ENCODE peak calls at places on chromosomes 5 and 9, in nine cellular contexts. One of them, this sample, is unnamed.

GRCh38 chr5:137488974-137489373 is 10.2 kb downstream of the SPOCK1 start:
- DNase-seq in GM23248: no peak
- DNase-seq in esophagus squamous epithelium: no peak
- DNase-seq in AG09309: no peak
- DNase-seq in T-helper 2 cell: no peak
- DNase-seq in naive thymus-derived CD4-positive, alpha-beta T cell: no peak
- DNase-seq in CD4-positive, alpha-beta memory T cell: no peak
- DNase-seq in epithelial cell of esophagus: no peak
- DNase-seq in pancreas: no peak
- DNase-seq in this sample: no peak

GRCh38 chr9:133604214-133604613 is 5.0 kb downstream of the FAM163B start:
- DNase-seq in esophagus squamous epithelium: no peak
- DNase-seq in pancreas: no peak
- DNase-seq in CD4-positive, alpha-beta memory T cell: peak
- DNase-seq in naive thymus-derived CD4-positive, alpha-beta T cell: peak
- DNase-seq in GM23248: no peak
- DNase-seq in epithelial cell of esophagus: no peak
- DNase-seq in T-helper 2 cell: no peak
- DNase-seq in AG09309: no peak
- DNase-seq in this sample: no peak

GRCh38 chr9:13719410-13719809 is 439.9 kb upstream of the MPDZ start:
- DNase-seq in esophagus squamous epithelium: no peak
- DNase-seq in GM23248: peak
- DNase-seq in pancreas: no peak
- DNase-seq in T-helper 2 cell: no peak
- DNase-seq in naive thymus-derived CD4-positive, alpha-beta T cell: no peak
- DNase-seq in epithelial cell of esophagus: peak
- DNase-seq in CD4-positive, alpha-beta memory T cell: no peak
- DNase-seq in AG09309: no peak
- DNase-seq in this sample: no peak

GRCh38 chr9:28073278-28073677 is 500.0 kb upstream of the C9orf72 start:
- DNase-seq in T-helper 2 cell: no peak
- DNase-seq in esophagus squamous epithelium: no peak
- DNase-seq in epithelial cell of esophagus: peak
- DNase-seq in CD4-positive, alpha-beta memory T cell: no peak
- DNase-seq in AG09309: peak
- DNase-seq in pancreas: no peak
- DNase-seq in naive thymus-derived CD4-positive, alpha-beta T cell: no peak
- DNase-seq in GM23248: peak
- DNase-seq in this sample: no peak

GRCh38 chr5:132498152-132498551 is 7.6 kb upstream of the IRF1 start:
- DNase-seq in pancreas: peak
- DNase-seq in naive thymus-derived CD4-positive, alpha-beta T cell: no peak
- DNase-seq in T-helper 2 cell: no peak
- DNase-seq in GM23248: peak
- DNase-seq in CD4-positive, alpha-beta memory T cell: no peak
- DNase-seq in AG09309: no peak
- DNase-seq in epithelial cell of esophagus: peak
- DNase-seq in esophagus squamous epithelium: no peak
- DNase-seq in this sample: no peak

GRCh38 chr5:62937661-62938558 is 359.3 kb downstream of the LRRC70 start:
- DNase-seq in naive thymus-derived CD4-positive, alpha-beta T cell: no peak
- DNase-seq in GM23248: peak
- DNase-seq in epithelial cell of esophagus: no peak
- DNase-seq in AG09309: no peak
- DNase-seq in pancreas: no peak
- DNase-seq in T-helper 2 cell: no peak
- DNase-seq in CD4-positive, alpha-beta memory T cell: no peak
- DNase-seq in esophagus squamous epithelium: no peak
- DNase-seq in this sample: no peak

GRCh38 chr5:37533851-37534250 is 154.7 kb downstream of the WDR70 start:
- DNase-seq in epithelial cell of esophagus: peak
- DNase-seq in AG09309: no peak
- DNase-seq in CD4-positive, alpha-beta memory T cell: no peak
- DNase-seq in T-helper 2 cell: no peak
- DNase-seq in pancreas: no peak
- DNase-seq in esophagus squamous epithelium: no peak
- DNase-seq in naive thymus-derived CD4-positive, alpha-beta T cell: no peak
- DNase-seq in GM23248: peak
- DNase-seq in this sample: no peak

GRCh38 chr5:80238778-80239679 is 16.8 kb downstream of the SERINC5 start:
- DNase-seq in pancreas: peak
- DNase-seq in esophagus squamous epithelium: no peak
- DNase-seq in naive thymus-derived CD4-positive, alpha-beta T cell: no peak
- DNase-seq in GM23248: peak
- DNase-seq in epithelial cell of esophagus: no peak
- DNase-seq in CD4-positive, alpha-beta memory T cell: no peak
- DNase-seq in T-helper 2 cell: no peak
- DNase-seq in AG09309: no peak
- DNase-seq in this sample: no peak

GRCh38 chr5:63255609-63256008 is 677.0 kb downstream of the LRRC70 start:
- DNase-seq in AG09309: no peak
- DNase-seq in T-helper 2 cell: no peak
- DNase-seq in GM23248: peak
- DNase-seq in esophagus squamous epithelium: no peak
- DNase-seq in naive thymus-derived CD4-positive, alpha-beta T cell: no peak
- DNase-seq in CD4-positive, alpha-beta memory T cell: no peak
- DNase-seq in epithelial cell of esophagus: peak
- DNase-seq in pancreas: no peak
- DNase-seq in this sample: no peak

GRCh38 chr9:136122425-136123383 is 4.0 kb upstream of the TMEM250 start:
- DNase-seq in T-helper 2 cell: peak
- DNase-seq in epithelial cell of esophagus: peak
- DNase-seq in naive thymus-derived CD4-positive, alpha-beta T cell: peak
- DNase-seq in CD4-positive, alpha-beta memory T cell: peak
- DNase-seq in AG09309: no peak
- DNase-seq in pancreas: peak
- DNase-seq in esophagus squamous epithelium: no peak
- DNase-seq in GM23248: peak
- DNase-seq in this sample: peak

GRCh38 chr9:36566813-36567217 is 5.9 kb upstream of the MELK start:
- DNase-seq in T-helper 2 cell: no peak
- DNase-seq in pancreas: no peak
- DNase-seq in CD4-positive, alpha-beta memory T cell: no peak
- DNase-seq in esophagus squamous epithelium: no peak
- DNase-seq in AG09309: no peak
- DNase-seq in naive thymus-derived CD4-positive, alpha-beta T cell: no peak
- DNase-seq in GM23248: peak
- DNase-seq in epithelial cell of esophagus: peak
- DNase-seq in this sample: no peak

GRCh38 chr5:15249152-15249551 is 250.8 kb upstream of the FBXL7 start:
- DNase-seq in AG09309: peak
- DNase-seq in pancreas: no peak
- DNase-seq in naive thymus-derived CD4-positive, alpha-beta T cell: no peak
- DNase-seq in epithelial cell of esophagus: peak
- DNase-seq in esophagus squamous epithelium: no peak
- DNase-seq in GM23248: peak
- DNase-seq in CD4-positive, alpha-beta memory T cell: no peak
- DNase-seq in T-helper 2 cell: no peak
- DNase-seq in this sample: no peak

GRCh38 chr5:37889612-37890317 is 49.9 kb upstream of the GDNF start:
- DNase-seq in T-helper 2 cell: no peak
- DNase-seq in CD4-positive, alpha-beta memory T cell: no peak
- DNase-seq in AG09309: peak
- DNase-seq in epithelial cell of esophagus: peak
- DNase-seq in GM23248: peak
- DNase-seq in esophagus squamous epithelium: no peak
- DNase-seq in pancreas: no peak
- DNase-seq in naive thymus-derived CD4-positive, alpha-beta T cell: no peak
- DNase-seq in this sample: no peak

GRCh38 chr5:59863777-59864176 is 29.7 kb downstream of the PDE4D start:
- DNase-seq in pancreas: no peak
- DNase-seq in epithelial cell of esophagus: peak
- DNase-seq in CD4-positive, alpha-beta memory T cell: no peak
- DNase-seq in esophagus squamous epithelium: no peak
- DNase-seq in GM23248: peak
- DNase-seq in AG09309: no peak
- DNase-seq in naive thymus-derived CD4-positive, alpha-beta T cell: no peak
- DNase-seq in T-helper 2 cell: no peak
- DNase-seq in this sample: no peak

GRCh38 chr9:112000743-112001142 is 104.1 kb downstream of the UGCG start:
- DNase-seq in T-helper 2 cell: no peak
- DNase-seq in esophagus squamous epithelium: no peak
- DNase-seq in CD4-positive, alpha-beta memory T cell: no peak
- DNase-seq in pancreas: no peak
- DNase-seq in naive thymus-derived CD4-positive, alpha-beta T cell: no peak
- DNase-seq in GM23248: no peak
- DNase-seq in epithelial cell of esophagus: no peak
- DNase-seq in AG09309: no peak
- DNase-seq in this sample: no peak

GRCh38 chr5:92017786-92018185 is 634.7 kb upstream of the ARRDC3 start:
- DNase-seq in GM23248: peak
- DNase-seq in epithelial cell of esophagus: peak
- DNase-seq in esophagus squamous epithelium: no peak
- DNase-seq in T-helper 2 cell: no peak
- DNase-seq in AG09309: peak
- DNase-seq in CD4-positive, alpha-beta memory T cell: no peak
- DNase-seq in naive thymus-derived CD4-positive, alpha-beta T cell: no peak
- DNase-seq in pancreas: no peak
- DNase-seq in this sample: no peak

GRCh38 chr5:10288600-10289213 is 19.0 kb downstream of the CMBL start:
- DNase-seq in GM23248: no peak
- DNase-seq in esophagus squamous epithelium: no peak
- DNase-seq in CD4-positive, alpha-beta memory T cell: peak
- DNase-seq in T-helper 2 cell: no peak
- DNase-seq in naive thymus-derived CD4-positive, alpha-beta T cell: peak
- DNase-seq in pancreas: peak
- DNase-seq in AG09309: no peak
- DNase-seq in epithelial cell of esophagus: peak
- DNase-seq in this sample: peak

GRCh38 chr5:93107828-93108520 is 473.0 kb downstream of the NR2F1-AS1 start:
- DNase-seq in naive thymus-derived CD4-positive, alpha-beta T cell: no peak
- DNase-seq in pancreas: no peak
- DNase-seq in AG09309: no peak
- DNase-seq in esophagus squamous epithelium: no peak
- DNase-seq in T-helper 2 cell: no peak
- DNase-seq in CD4-positive, alpha-beta memory T cell: no peak
- DNase-seq in epithelial cell of esophagus: no peak
- DNase-seq in GM23248: no peak
- DNase-seq in this sample: no peak

GRCh38 chr9:82334286-82334685 is 345.7 kb downstream of the SPATA31D1 start:
- DNase-seq in AG09309: peak
- DNase-seq in naive thymus-derived CD4-positive, alpha-beta T cell: no peak
- DNase-seq in GM23248: peak
- DNase-seq in esophagus squamous epithelium: no peak
- DNase-seq in pancreas: no peak
- DNase-seq in CD4-positive, alpha-beta memory T cell: no peak
- DNase-seq in T-helper 2 cell: no peak
- DNase-seq in epithelial cell of esophagus: peak
- DNase-seq in this sample: no peak

GRCh38 chr5:179294891-179295777 is 50.1 kb downstream of the ADAMTS2 start:
- DNase-seq in esophagus squamous epithelium: no peak
- DNase-seq in naive thymus-derived CD4-positive, alpha-beta T cell: no peak
- DNase-seq in AG09309: peak
- DNase-seq in GM23248: peak
- DNase-seq in CD4-positive, alpha-beta memory T cell: no peak
- DNase-seq in T-helper 2 cell: no peak
- DNase-seq in pancreas: no peak
- DNase-seq in epithelial cell of esophagus: no peak
- DNase-seq in this sample: no peak

GRCh38 chr5:135901633-135902032 is 6.0 kb upstream of the IL9 start:
- DNase-seq in pancreas: no peak
- DNase-seq in AG09309: no peak
- DNase-seq in CD4-positive, alpha-beta memory T cell: no peak
- DNase-seq in T-helper 2 cell: no peak
- DNase-seq in naive thymus-derived CD4-positive, alpha-beta T cell: no peak
- DNase-seq in esophagus squamous epithelium: no peak
- DNase-seq in epithelial cell of esophagus: no peak
- DNase-seq in GM23248: no peak
- DNase-seq in this sample: no peak

GRCh38 chr5:169696621-169697517 is 59.8 kb downstream of the DOCK2 start:
- DNase-seq in epithelial cell of esophagus: no peak
- DNase-seq in pancreas: no peak
- DNase-seq in esophagus squamous epithelium: no peak
- DNase-seq in T-helper 2 cell: no peak
- DNase-seq in naive thymus-derived CD4-positive, alpha-beta T cell: no peak
- DNase-seq in GM23248: peak
- DNase-seq in CD4-positive, alpha-beta memory T cell: no peak
- DNase-seq in AG09309: peak
- DNase-seq in this sample: no peak

GRCh38 chr9:83582026-83582425 is 40.9 kb upstream of the IDNK start:
- DNase-seq in CD4-positive, alpha-beta memory T cell: no peak
- DNase-seq in epithelial cell of esophagus: peak
- DNase-seq in T-helper 2 cell: no peak
- DNase-seq in GM23248: peak
- DNase-seq in esophagus squamous epithelium: no peak
- DNase-seq in AG09309: peak
- DNase-seq in naive thymus-derived CD4-positive, alpha-beta T cell: no peak
- DNase-seq in pancreas: no peak
- DNase-seq in this sample: no peak